ENCODE peak calls at places on chromosomes 16 and 17, in four cellular contexts. One of them, this sample, is unnamed.

GRCh38 chr16:85614338-85615013 is 1.4 kb downstream of the GSE1 start:
- DNase-seq in cardiac muscle cell: peak
- DNase-seq in HFFc6: no peak
- DNase-seq in cardiac fibroblast: no peak
- DNase-seq in this sample: no peak

GRCh38 chr17:28986714-28987367 is 19.0 kb downstream of the SEZ6 start:
- DNase-seq in cardiac muscle cell: no peak
- DNase-seq in HFFc6: no peak
- DNase-seq in cardiac fibroblast: no peak
- DNase-seq in this sample: no peak

GRCh38 chr16:88999457-89000206 is 22.6 kb upstream of the CBFA2T3 start:
- DNase-seq in cardiac muscle cell: no peak
- DNase-seq in HFFc6: no peak
- DNase-seq in cardiac fibroblast: no peak
- DNase-seq in this sample: no peak

GRCh38 chr17:33895491-33895890 is 359.6 kb upstream of the CCL2 start:
- DNase-seq in cardiac muscle cell: no peak
- DNase-seq in HFFc6: no peak
- DNase-seq in cardiac fibroblast: no peak
- DNase-seq in this sample: no peak

GRCh38 chr17:28717578-28718316 is at the start of gene RAB34:
- DNase-seq in cardiac muscle cell: peak
- DNase-seq in HFFc6: peak
- DNase-seq in cardiac fibroblast: peak
- DNase-seq in this sample: peak

GRCh38 chr16:84303023-84303422 is 8.3 kb downstream of the WFDC1 start:
- DNase-seq in cardiac muscle cell: no peak
- DNase-seq in HFFc6: peak
- DNase-seq in cardiac fibroblast: no peak
- DNase-seq in this sample: peak

GRCh38 chr17:36777118-36777517 is 160.2 kb upstream of the LHX1 start:
- DNase-seq in cardiac muscle cell: peak
- DNase-seq in HFFc6: no peak
- DNase-seq in cardiac fibroblast: peak
- DNase-seq in this sample: no peak

GRCh38 chr17:37389160-37389559 is 13.4 kb downstream of the C17orf78 start:
- DNase-seq in cardiac muscle cell: no peak
- DNase-seq in HFFc6: no peak
- DNase-seq in cardiac fibroblast: no peak
- DNase-seq in this sample: no peak

GRCh38 chr17:7323731-7324437 is 5.3 kb downstream of the NEURL4 start:
- DNase-seq in cardiac muscle cell: peak
- DNase-seq in HFFc6: peak
- DNase-seq in cardiac fibroblast: peak
- DNase-seq in this sample: no peak

GRCh38 chr17:66322764-66323163 is 20.4 kb downstream of the PRKCA start:
- DNase-seq in cardiac muscle cell: no peak
- DNase-seq in HFFc6: peak
- DNase-seq in cardiac fibroblast: no peak
- DNase-seq in this sample: no peak

GRCh38 chr16:2450975-2451381 is 8.9 kb upstream of the TEDC2 start:
- DNase-seq in cardiac muscle cell: no peak
- DNase-seq in HFFc6: no peak
- DNase-seq in cardiac fibroblast: no peak
- DNase-seq in this sample: no peak

GRCh38 chr17:2996208-2996855 is 67.1 kb downstream of the OR1D5 start:
- DNase-seq in cardiac muscle cell: no peak
- DNase-seq in HFFc6: no peak
- DNase-seq in cardiac fibroblast: peak
- DNase-seq in this sample: no peak

GRCh38 chr16:80034948-80035700 is 434.6 kb upstream of the MAF start:
- DNase-seq in cardiac muscle cell: no peak
- DNase-seq in HFFc6: no peak
- DNase-seq in cardiac fibroblast: no peak
- DNase-seq in this sample: peak

GRCh38 chr16:88345943-88346560 is 36.7 kb upstream of the ZNF469 start:
- DNase-seq in cardiac muscle cell: no peak
- DNase-seq in HFFc6: no peak
- DNase-seq in cardiac fibroblast: no peak
- DNase-seq in this sample: no peak

GRCh38 chr16:88195021-88195581 is 187.7 kb upstream of the ZNF469 start:
- DNase-seq in cardiac muscle cell: no peak
- DNase-seq in HFFc6: no peak
- DNase-seq in cardiac fibroblast: no peak
- DNase-seq in this sample: no peak

This sample was measured in H4.